ENCODE peak calls at places on chromosomes 6 and 20, in eight cellular contexts. One of them, this sample, is unnamed.

GRCh38 chr6:69624944-69625343 is 171.9 kb downstream of the LMBRD1 start:
- DNase-seq in SK-N-SH: no peak
- DNase-seq in HepG2: no peak
- DNase-seq in GM23338: no peak
- DNase-seq in Panc1: no peak
- DNase-seq in HCT116: no peak
- DNase-seq in GM12878: no peak
- DNase-seq in K562: no peak
- DNase-seq in this sample: no peak

GRCh38 chr6:150813319-150813992 is 52.0 kb upstream of the MTHFD1L start:
- DNase-seq in SK-N-SH: no peak
- DNase-seq in HepG2: no peak
- DNase-seq in GM23338: no peak
- DNase-seq in Panc1: no peak
- DNase-seq in HCT116: peak
- DNase-seq in GM12878: peak
- DNase-seq in K562: no peak
- DNase-seq in this sample: no peak

GRCh38 chr6:106077881-106078280 is 8.3 kb upstream of the PRDM1 start:
- DNase-seq in SK-N-SH: no peak
- DNase-seq in HepG2: no peak
- DNase-seq in GM23338: no peak
- DNase-seq in Panc1: no peak
- DNase-seq in HCT116: no peak
- DNase-seq in GM12878: no peak
- DNase-seq in K562: peak
- DNase-seq in this sample: no peak

GRCh38 chr20:13819885-13820645 is 35.2 kb downstream of the NDUFAF5 start:
- DNase-seq in SK-N-SH: peak
- DNase-seq in HepG2: peak
- DNase-seq in GM23338: peak
- DNase-seq in Panc1: peak
- DNase-seq in HCT116: peak
- DNase-seq in GM12878: no peak
- DNase-seq in K562: peak
- DNase-seq in this sample: peak

GRCh38 chr6:136085370-136086115 is 164.6 kb downstream of the MTFR2 start:
- DNase-seq in SK-N-SH: peak
- DNase-seq in HepG2: no peak
- DNase-seq in GM23338: no peak
- DNase-seq in Panc1: no peak
- DNase-seq in HCT116: no peak
- DNase-seq in GM12878: no peak
- DNase-seq in K562: no peak
- DNase-seq in this sample: no peak

GRCh38 chr6:7922596-7922995 is 12.0 kb upstream of the TXNDC5 start:
- DNase-seq in SK-N-SH: no peak
- DNase-seq in HepG2: no peak
- DNase-seq in GM23338: no peak
- DNase-seq in Panc1: no peak
- DNase-seq in HCT116: no peak
- DNase-seq in GM12878: no peak
- DNase-seq in K562: no peak
- DNase-seq in this sample: no peak

GRCh38 chr20:10962937-10963336 is 289.1 kb upstream of the JAG1 start:
- DNase-seq in SK-N-SH: no peak
- DNase-seq in HepG2: no peak
- DNase-seq in GM23338: no peak
- DNase-seq in Panc1: no peak
- DNase-seq in HCT116: no peak
- DNase-seq in GM12878: no peak
- DNase-seq in K562: no peak
- DNase-seq in this sample: no peak

GRCh38 chr6:1045239-1045638 is 266.7 kb upstream of the FOXQ1 start:
- DNase-seq in SK-N-SH: no peak
- DNase-seq in HepG2: no peak
- DNase-seq in GM23338: no peak
- DNase-seq in Panc1: no peak
- DNase-seq in HCT116: no peak
- DNase-seq in GM12878: no peak
- DNase-seq in K562: no peak
- DNase-seq in this sample: no peak

GRCh38 chr6:31568537-31568961 is 3.5 kb upstream of the LTA start:
- DNase-seq in SK-N-SH: no peak
- DNase-seq in HepG2: no peak
- DNase-seq in GM23338: no peak
- DNase-seq in Panc1: no peak
- DNase-seq in HCT116: no peak
- DNase-seq in GM12878: peak
- DNase-seq in K562: no peak
- DNase-seq in this sample: no peak

GRCh38 chr20:48360338-48360698 is 467.5 kb downstream of the PREX1 start:
- DNase-seq in SK-N-SH: no peak
- DNase-seq in HepG2: no peak
- DNase-seq in GM23338: no peak
- DNase-seq in Panc1: no peak
- DNase-seq in HCT116: no peak
- DNase-seq in GM12878: peak
- DNase-seq in K562: no peak
- DNase-seq in this sample: no peak

GRCh38 chr20:52105573-52106422 is 85.8 kb downstream of the ZFP64 start:
- DNase-seq in SK-N-SH: no peak
- DNase-seq in HepG2: no peak
- DNase-seq in GM23338: peak
- DNase-seq in Panc1: no peak
- DNase-seq in HCT116: no peak
- DNase-seq in GM12878: no peak
- DNase-seq in K562: no peak
- DNase-seq in this sample: no peak

GRCh38 chr6:148557796-148558457 is 188.9 kb upstream of the UST start:
- DNase-seq in SK-N-SH: no peak
- DNase-seq in HepG2: no peak
- DNase-seq in GM23338: no peak
- DNase-seq in Panc1: no peak
- DNase-seq in HCT116: no peak
- DNase-seq in GM12878: no peak
- DNase-seq in K562: no peak
- DNase-seq in this sample: peak
- TF ChIP-seq REST in SK-N-SH: no peak
- TF ChIP-seq REST in HepG2: no peak
- TF ChIP-seq REST in GM23338: no peak
- TF ChIP-seq REST in Panc1: no peak
- TF ChIP-seq REST in HCT116: no peak
- TF ChIP-seq REST in GM12878: no peak
- TF ChIP-seq REST in K562: no peak
- TF ChIP-seq REST in this sample: no peak

DNA sequence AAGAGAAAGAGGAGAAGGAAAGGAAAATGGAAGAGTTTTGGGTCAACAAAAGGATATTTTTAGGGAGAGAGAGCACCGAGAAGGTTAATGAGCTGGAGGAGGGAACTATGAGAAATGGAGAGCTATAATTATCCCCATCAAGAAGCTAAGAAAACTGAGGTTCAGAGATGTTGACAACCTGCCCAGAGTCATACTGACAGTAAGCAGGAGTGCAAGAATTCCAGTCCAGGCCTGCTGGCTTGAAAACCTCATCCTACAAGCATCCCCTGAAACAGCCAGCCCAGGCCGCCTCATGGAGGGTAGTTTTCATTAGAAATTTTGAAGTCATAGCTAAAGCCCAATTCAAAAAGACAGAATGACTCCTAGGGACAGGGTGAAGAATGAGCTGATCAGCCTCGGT is 172.1 kb upstream of the LRFN2 start:
- DNase-seq in SK-N-SH: no peak
- DNase-seq in HepG2: no peak
- DNase-seq in GM23338: no peak
- DNase-seq in Panc1: no peak
- DNase-seq in HCT116: no peak
- DNase-seq in GM12878: no peak
- DNase-seq in K562: no peak
- DNase-seq in this sample: no peak
- TF ChIP-seq POLR2AphosphoS5 in SK-N-SH: no peak
- TF ChIP-seq POLR2AphosphoS5 in HepG2: no peak
- TF ChIP-seq POLR2AphosphoS5 in GM23338: no peak
- TF ChIP-seq POLR2AphosphoS5 in Panc1: no peak
- TF ChIP-seq POLR2AphosphoS5 in HCT116: no peak
- TF ChIP-seq POLR2AphosphoS5 in GM12878: no peak
- TF ChIP-seq POLR2AphosphoS5 in K562: no peak
- TF ChIP-seq POLR2AphosphoS5 in this sample: no peak

GRCh38 chr6:38803129-38803528 is 88.0 kb downstream of the DNAH8 start:
- DNase-seq in SK-N-SH: no peak
- DNase-seq in HepG2: no peak
- DNase-seq in GM23338: no peak
- DNase-seq in Panc1: no peak
- DNase-seq in HCT116: no peak
- DNase-seq in GM12878: no peak
- DNase-seq in K562: no peak
- DNase-seq in this sample: no peak
- TF ChIP-seq REST in SK-N-SH: no peak
- TF ChIP-seq REST in HepG2: no peak
- TF ChIP-seq REST in GM23338: no peak
- TF ChIP-seq REST in Panc1: no peak
- TF ChIP-seq REST in HCT116: no peak
- TF ChIP-seq REST in GM12878: no peak
- TF ChIP-seq REST in K562: no peak
- TF ChIP-seq REST in this sample: no peak

GRCh38 chr6:56517155-56517745 is 125.4 kb downstream of the DST start:
- DNase-seq in SK-N-SH: no peak
- DNase-seq in HepG2: no peak
- DNase-seq in GM23338: no peak
- DNase-seq in Panc1: no peak
- DNase-seq in HCT116: no peak
- DNase-seq in GM12878: no peak
- DNase-seq in K562: no peak
- DNase-seq in this sample: no peak
- TF ChIP-seq POLR2AphosphoS5 in SK-N-SH: peak
- TF ChIP-seq POLR2AphosphoS5 in HepG2: no peak
- TF ChIP-seq POLR2AphosphoS5 in GM23338: no peak
- TF ChIP-seq POLR2AphosphoS5 in Panc1: no peak
- TF ChIP-seq POLR2AphosphoS5 in HCT116: no peak
- TF ChIP-seq POLR2AphosphoS5 in GM12878: no peak
- TF ChIP-seq POLR2AphosphoS5 in K562: no peak
- TF ChIP-seq POLR2AphosphoS5 in this sample: no peak

DNA sequence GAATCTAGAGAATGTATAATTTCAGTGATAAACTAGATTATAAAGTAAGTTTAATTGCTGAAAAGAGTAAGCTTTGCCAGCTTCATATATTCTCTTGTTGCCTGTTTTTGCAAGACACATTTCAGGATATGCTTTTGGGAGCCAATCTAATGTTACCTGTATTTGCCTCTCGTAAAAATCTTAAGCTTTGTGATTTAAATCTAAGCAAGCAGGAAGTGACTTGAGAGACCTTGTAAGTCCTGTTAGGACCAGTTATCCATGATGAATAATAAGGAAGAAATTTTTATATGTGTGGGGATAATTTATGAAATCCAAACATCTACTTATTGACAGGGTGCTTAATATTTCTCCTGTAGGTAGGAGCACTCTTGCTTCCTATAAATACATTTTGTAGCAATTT is 232.5 kb downstream of the ZFAND3 start:
- DNase-seq in SK-N-SH: no peak
- DNase-seq in HepG2: no peak
- DNase-seq in GM23338: no peak
- DNase-seq in Panc1: no peak
- DNase-seq in HCT116: no peak
- DNase-seq in GM12878: no peak
- DNase-seq in K562: no peak
- DNase-seq in this sample: no peak
- TF ChIP-seq REST in SK-N-SH: no peak
- TF ChIP-seq REST in HepG2: no peak
- TF ChIP-seq REST in GM23338: no peak
- TF ChIP-seq REST in Panc1: no peak
- TF ChIP-seq REST in HCT116: no peak
- TF ChIP-seq REST in GM12878: no peak
- TF ChIP-seq REST in K562: no peak
- TF ChIP-seq REST in this sample: no peak

GRCh38 chr6:28587746-28588075 is 62.0 kb downstream of the GPX5 start:
- DNase-seq in SK-N-SH: no peak
- DNase-seq in HepG2: no peak
- DNase-seq in GM23338: no peak
- DNase-seq in Panc1: no peak
- DNase-seq in HCT116: no peak
- DNase-seq in GM12878: no peak
- DNase-seq in K562: no peak
- DNase-seq in this sample: no peak

GRCh38 chr6:28589234-28589951 is 63.7 kb downstream of the GPX5 start:
- DNase-seq in SK-N-SH: peak
- DNase-seq in HepG2: peak
- DNase-seq in GM23338: peak
- DNase-seq in Panc1: peak
- DNase-seq in HCT116: peak
- DNase-seq in GM12878: peak
- DNase-seq in K562: no peak
- DNase-seq in this sample: peak

GRCh38 chr6:28586273-28586672 is 60.6 kb downstream of the GPX5 start:
- DNase-seq in SK-N-SH: no peak
- DNase-seq in HepG2: peak
- DNase-seq in GM23338: peak
- DNase-seq in Panc1: no peak
- DNase-seq in HCT116: no peak
- DNase-seq in GM12878: no peak
- DNase-seq in K562: no peak
- DNase-seq in this sample: no peak

GRCh38 chr6:28587011-28587745 is 61.5 kb downstream of the GPX5 start:
- DNase-seq in SK-N-SH: peak
- DNase-seq in HepG2: peak
- DNase-seq in GM23338: peak
- DNase-seq in Panc1: no peak
- DNase-seq in HCT116: no peak
- DNase-seq in GM12878: no peak
- DNase-seq in K562: no peak
- DNase-seq in this sample: peak

DNA sequence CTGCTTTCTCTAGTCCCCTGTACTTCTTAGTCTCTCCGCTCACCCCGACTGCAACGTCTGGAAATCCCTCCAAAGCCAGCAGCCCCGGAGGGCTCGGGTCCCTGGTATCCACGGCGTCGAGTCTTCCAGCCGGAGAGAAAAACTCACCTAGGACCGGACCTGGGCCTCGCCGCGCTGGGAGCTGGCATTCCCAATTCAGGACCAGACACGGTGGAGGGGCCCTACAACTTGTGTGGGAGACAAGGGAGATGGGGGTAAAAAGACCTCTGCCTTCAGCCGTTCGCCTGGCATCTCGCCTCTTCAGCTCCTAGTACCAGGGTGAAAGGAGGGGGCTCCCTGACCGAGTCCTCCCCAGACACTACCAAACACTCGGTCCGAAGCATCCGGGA is 64.3 kb downstream of the GPX5 start:
- DNase-seq in SK-N-SH: no peak
- DNase-seq in HepG2: no peak
- DNase-seq in GM23338: peak
- DNase-seq in Panc1: no peak
- DNase-seq in HCT116: no peak
- DNase-seq in GM12878: no peak
- DNase-seq in K562: no peak
- DNase-seq in this sample: no peak
- TF ChIP-seq POLR2AphosphoS5 in SK-N-SH: no peak
- TF ChIP-seq POLR2AphosphoS5 in HepG2: no peak
- TF ChIP-seq POLR2AphosphoS5 in GM23338: no peak
- TF ChIP-seq POLR2AphosphoS5 in Panc1: no peak
- TF ChIP-seq POLR2AphosphoS5 in HCT116: no peak
- TF ChIP-seq POLR2AphosphoS5 in GM12878: no peak
- TF ChIP-seq POLR2AphosphoS5 in K562: no peak
- TF ChIP-seq POLR2AphosphoS5 in this sample: no peak

This sample was measured in HL-60.